ENCODE peak calls at places on chromosomes 2 and 18, in five cellular contexts. One of them, this sample, is unnamed.

GRCh38 chr2:40653829-40654228 is 201.9 kb upstream of the SLC8A1 start:
- DNase-seq in HCT116: no peak
- DNase-seq in HepG2: no peak
- DNase-seq in K562: no peak
- DNase-seq in GM12878: no peak
- DNase-seq in this sample: no peak

GRCh38 chr2:28956415-28956826 is 24.7 kb upstream of the TOGARAM2 start:
- DNase-seq in HepG2: peak
- DNase-seq in HCT116: peak
- DNase-seq in GM12878: no peak
- DNase-seq in K562: peak
- DNase-seq in this sample: peak

GRCh38 chr2:29113027-29113686 is 2.1 kb upstream of the CLIP4 start:
- DNase-seq in K562: no peak
- DNase-seq in GM12878: no peak
- DNase-seq in HCT116: peak
- DNase-seq in HepG2: peak
- DNase-seq in this sample: no peak

GRCh38 chr2:20622296-20622686 is 28.6 kb downstream of the HS1BP3 start:
- DNase-seq in HCT116: no peak
- DNase-seq in K562: no peak
- DNase-seq in HepG2: no peak
- DNase-seq in GM12878: no peak
- DNase-seq in this sample: no peak

GRCh38 chr2:136065384-136065783 is 52.6 kb downstream of the CXCR4 start:
- DNase-seq in GM12878: no peak
- DNase-seq in HCT116: no peak
- DNase-seq in K562: no peak
- DNase-seq in HepG2: peak
- DNase-seq in this sample: no peak

GRCh38 chr2:77005522-77005921 is 516.7 kb downstream of the LRRTM4 start:
- DNase-seq in HCT116: no peak
- DNase-seq in HepG2: no peak
- DNase-seq in GM12878: no peak
- DNase-seq in K562: no peak
- DNase-seq in this sample: no peak

GRCh38 chr18:79584491-79585394 is 94.9 kb upstream of the CTDP1 start:
- DNase-seq in HCT116: no peak
- DNase-seq in HepG2: no peak
- DNase-seq in K562: no peak
- DNase-seq in GM12878: no peak
- DNase-seq in this sample: no peak

GRCh38 chr18:58882681-58883080 is 18.0 kb downstream of the ZNF532 start:
- DNase-seq in HepG2: no peak
- DNase-seq in GM12878: no peak
- DNase-seq in K562: no peak
- DNase-seq in HCT116: no peak
- DNase-seq in this sample: no peak

GRCh38 chr2:236395067-236395466 is 130.9 kb upstream of the ASB18 start:
- DNase-seq in GM12878: no peak
- DNase-seq in K562: no peak
- DNase-seq in HCT116: no peak
- DNase-seq in HepG2: no peak
- DNase-seq in this sample: no peak

GRCh38 chr2:231398585-231398984 is 3.1 kb downstream of the B3GNT7 start:
- DNase-seq in HCT116: no peak
- DNase-seq in HepG2: no peak
- DNase-seq in K562: no peak
- DNase-seq in GM12878: no peak
- DNase-seq in this sample: no peak

GRCh38 chr2:98634406-98635092 is 26.2 kb downstream of the UNC50 start:
- DNase-seq in HCT116: peak
- DNase-seq in GM12878: no peak
- DNase-seq in K562: peak
- DNase-seq in HepG2: peak
- DNase-seq in this sample: peak

GRCh38 chr18:70005580-70005979 is 57.9 kb upstream of the CD226 start:
- DNase-seq in GM12878: no peak
- DNase-seq in HCT116: no peak
- DNase-seq in K562: no peak
- DNase-seq in HepG2: peak
- DNase-seq in this sample: no peak

GRCh38 chr18:24214913-24215312 is 76.1 kb downstream of the CABYR start:
- DNase-seq in K562: no peak
- DNase-seq in HCT116: no peak
- DNase-seq in HepG2: no peak
- DNase-seq in GM12878: no peak
- DNase-seq in this sample: no peak

GRCh38 chr2:229342376-229342775 is 71.3 kb upstream of the PID1 start:
- DNase-seq in GM12878: no peak
- DNase-seq in HCT116: peak
- DNase-seq in K562: peak
- DNase-seq in HepG2: peak
- DNase-seq in this sample: peak

GRCh38 chr2:96143231-96143847 is 1.9 kb downstream of the DUSP2 start:
- DNase-seq in HCT116: no peak
- DNase-seq in GM12878: no peak
- DNase-seq in K562: no peak
- DNase-seq in HepG2: no peak
- DNase-seq in this sample: no peak

GRCh38 chr2:241560883-241561474 is 2.4 kb downstream of the BOK start:
- DNase-seq in K562: no peak
- DNase-seq in HCT116: no peak
- DNase-seq in GM12878: no peak
- DNase-seq in HepG2: no peak
- DNase-seq in this sample: no peak

GRCh38 chr2:218375212-218375611 is 6.9 kb upstream of the SLC11A1 start:
- DNase-seq in K562: no peak
- DNase-seq in HepG2: no peak
- DNase-seq in GM12878: no peak
- DNase-seq in HCT116: no peak
- DNase-seq in this sample: no peak

GRCh38 chr2:12167525-12168317 is 421.3 kb downstream of the LPIN1 start:
- DNase-seq in HCT116: no peak
- DNase-seq in HepG2: peak
- DNase-seq in K562: no peak
- DNase-seq in GM12878: no peak
- DNase-seq in this sample: no peak

GRCh38 chr2:149586898-149587219 is 716 bp downstream of the MMADHC start:
- DNase-seq in K562: no peak
- DNase-seq in HCT116: no peak
- DNase-seq in HepG2: no peak
- DNase-seq in GM12878: no peak
- DNase-seq in this sample: no peak

GRCh38 chr18:13720123-13720522 is 6.2 kb downstream of the FAM210A start:
- DNase-seq in HCT116: no peak
- DNase-seq in K562: no peak
- DNase-seq in GM12878: no peak
- DNase-seq in HepG2: no peak
- DNase-seq in this sample: no peak

GRCh38 chr2:9251154-9252001 is 44.8 kb downstream of the ASAP2 start:
- DNase-seq in K562: no peak
- DNase-seq in HCT116: no peak
- DNase-seq in HepG2: no peak
- DNase-seq in GM12878: no peak
- DNase-seq in this sample: no peak

GRCh38 chr2:237686659-237687136 is 59.3 kb downstream of the LRRFIP1 start:
- DNase-seq in GM12878: no peak
- DNase-seq in HepG2: peak
- DNase-seq in K562: no peak
- DNase-seq in HCT116: no peak
- DNase-seq in this sample: no peak

GRCh38 chr2:1937480-1937879 is 193.2 kb upstream of the PXDN start:
- DNase-seq in K562: no peak
- DNase-seq in HepG2: no peak
- DNase-seq in HCT116: no peak
- DNase-seq in GM12878: no peak
- DNase-seq in this sample: no peak

GRCh38 chr2:99380376-99381010 is 43.3 kb downstream of the EIF5B start:
- DNase-seq in HCT116: no peak
- DNase-seq in HepG2: no peak
- DNase-seq in GM12878: no peak
- DNase-seq in K562: no peak
- DNase-seq in this sample: no peak

GRCh38 chr2:219485201-219485580 is 13.5 kb upstream of the GMPPA start:
- DNase-seq in K562: no peak
- DNase-seq in HCT116: no peak
- DNase-seq in GM12878: no peak
- DNase-seq in HepG2: no peak
- DNase-seq in this sample: no peak

GRCh38 chr2:232890896-232891601 is 21.0 kb downstream of the SNORC start:
- DNase-seq in HepG2: no peak
- DNase-seq in K562: peak
- DNase-seq in GM12878: no peak
- DNase-seq in HCT116: peak
- DNase-seq in this sample: no peak

GRCh38 chr2:152861349-152861942 is 143.0 kb downstream of the ARL6IP6 start:
- DNase-seq in GM12878: no peak
- DNase-seq in HepG2: peak
- DNase-seq in HCT116: peak
- DNase-seq in K562: peak
- DNase-seq in this sample: peak

GRCh38 chr18:59881728-59882685 is 17.8 kb upstream of the PMAIP1 start:
- DNase-seq in HCT116: no peak
- DNase-seq in HepG2: peak
- DNase-seq in GM12878: no peak
- DNase-seq in K562: no peak
- DNase-seq in this sample: no peak

GRCh38 chr2:134975281-134976009 is 56.8 kb downstream of the CCNT2 start:
- DNase-seq in K562: no peak
- DNase-seq in GM12878: no peak
- DNase-seq in HepG2: no peak
- DNase-seq in HCT116: no peak
- DNase-seq in this sample: no peak

GRCh38 chr18:4813708-4814107 is 358.6 kb upstream of the DLGAP1 start:
- DNase-seq in HCT116: no peak
- DNase-seq in HepG2: no peak
- DNase-seq in GM12878: no peak
- DNase-seq in K562: no peak
- DNase-seq in this sample: no peak

GRCh38 chr2:44246436-44246835 is 28.8 kb upstream of the SLC3A1 start:
- DNase-seq in K562: no peak
- DNase-seq in HCT116: no peak
- DNase-seq in GM12878: no peak
- DNase-seq in HepG2: no peak
- DNase-seq in this sample: no peak

DNA sequence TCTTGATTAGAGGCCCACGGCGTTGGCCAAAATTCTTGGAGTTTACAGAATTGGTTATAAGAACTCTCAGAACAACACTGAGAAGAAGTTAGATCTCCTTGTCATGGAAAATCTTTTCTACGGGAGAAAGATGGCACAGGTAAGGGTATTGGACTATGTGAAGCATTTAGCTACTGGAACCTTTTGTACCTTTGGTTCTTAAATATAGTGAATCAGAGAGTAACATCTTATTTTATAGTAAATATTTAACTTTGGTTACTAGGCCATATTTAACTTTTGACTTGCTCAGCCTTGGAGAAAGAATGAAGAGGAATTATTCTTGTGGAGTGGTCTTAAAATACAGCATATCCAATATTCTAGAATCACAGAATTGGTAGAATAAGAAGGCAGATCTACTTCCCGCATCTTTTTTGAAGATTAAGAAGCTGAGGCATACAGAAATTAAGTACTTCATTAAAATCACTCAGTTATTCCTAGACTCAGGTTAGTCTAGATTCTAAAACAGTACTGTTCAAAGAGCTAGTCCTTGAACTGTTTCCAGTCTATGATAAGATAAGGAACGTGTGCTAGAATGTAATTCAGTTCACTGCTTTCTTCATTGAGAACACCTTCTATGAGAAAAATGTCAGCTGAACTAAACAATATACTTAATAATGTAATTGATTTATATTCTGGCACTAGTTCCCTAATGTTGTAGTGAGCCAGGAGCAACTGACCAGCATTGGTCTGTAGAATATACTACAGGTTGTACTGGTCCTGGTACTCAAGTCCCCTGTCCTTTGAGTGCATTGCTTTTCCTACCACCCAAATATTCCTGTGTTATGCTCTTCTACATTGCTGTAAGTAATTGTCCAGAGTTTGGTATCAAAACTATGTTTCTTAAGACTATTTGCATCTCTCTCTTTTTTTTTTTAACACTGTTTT is 53.7 kb upstream of the PTH2R start:
- DNase-seq in K562: no peak
- DNase-seq in HCT116: no peak
- DNase-seq in GM12878: no peak
- DNase-seq in HepG2: no peak
- DNase-seq in this sample: no peak
- TF ChIP-seq ZNF274 in K562: no peak
- TF ChIP-seq ZNF274 in HCT116: no peak
- TF ChIP-seq ZNF274 in GM12878: no peak
- TF ChIP-seq ZNF274 in HepG2: no peak
- TF ChIP-seq ZNF274 in this sample: no peak

GRCh38 chr2:3651686-3652516 is 6.1 kb upstream of the ALLC start:
- DNase-seq in HCT116: no peak
- DNase-seq in GM12878: peak
- DNase-seq in K562: no peak
- DNase-seq in HepG2: peak
- DNase-seq in this sample: peak
- TF ChIP-seq ZNF274 in HCT116: no peak
- TF ChIP-seq ZNF274 in GM12878: no peak
- TF ChIP-seq ZNF274 in K562: no peak
- TF ChIP-seq ZNF274 in HepG2: peak
- TF ChIP-seq ZNF274 in this sample: no peak

GRCh38 chr2:173374634-173375033 is 20.0 kb downstream of the CDCA7 start:
- DNase-seq in HCT116: no peak
- DNase-seq in K562: no peak
- DNase-seq in HepG2: no peak
- DNase-seq in GM12878: no peak
- DNase-seq in this sample: no peak

GRCh38 chr2:173371023-173371422 is 16.4 kb downstream of the CDCA7 start:
- DNase-seq in K562: no peak
- DNase-seq in GM12878: no peak
- DNase-seq in HCT116: no peak
- DNase-seq in HepG2: no peak
- DNase-seq in this sample: no peak

GRCh38 chr2:173370198-173370597 is 15.5 kb downstream of the CDCA7 start:
- DNase-seq in K562: no peak
- DNase-seq in HCT116: no peak
- DNase-seq in GM12878: no peak
- DNase-seq in HepG2: no peak
- DNase-seq in this sample: no peak

DNA sequence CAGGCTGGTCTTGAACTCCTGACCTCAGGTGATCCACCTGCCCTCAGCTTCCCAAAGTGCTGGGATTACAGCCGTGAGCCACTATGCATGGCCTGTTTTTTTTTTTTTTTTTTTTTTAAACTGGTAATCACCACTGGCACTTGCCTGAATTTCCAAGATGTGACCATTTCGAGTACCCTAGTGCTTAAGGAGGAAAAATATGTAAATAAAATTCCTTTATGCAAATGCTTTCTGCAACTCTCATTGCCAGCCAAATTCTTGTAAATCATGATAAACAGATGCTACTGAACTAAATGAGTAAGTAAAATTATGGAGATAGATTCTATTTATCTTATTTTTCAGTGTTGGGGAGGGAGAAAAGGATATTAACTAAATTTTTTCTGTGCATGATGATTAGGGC is 18.6 kb downstream of the CDCA7 start:
- DNase-seq in HCT116: no peak
- DNase-seq in K562: no peak
- DNase-seq in GM12878: no peak
- DNase-seq in HepG2: no peak
- DNase-seq in this sample: no peak
- TF ChIP-seq ZNF274 in HCT116: no peak
- TF ChIP-seq ZNF274 in K562: no peak
- TF ChIP-seq ZNF274 in GM12878: no peak
- TF ChIP-seq ZNF274 in HepG2: no peak
- TF ChIP-seq ZNF274 in this sample: no peak

GRCh38 chr18:47720741-47721140 is 209.7 kb downstream of the SMAD2 start:
- DNase-seq in HCT116: no peak
- DNase-seq in GM12878: no peak
- DNase-seq in HepG2: no peak
- DNase-seq in K562: no peak
- DNase-seq in this sample: no peak
- TF ChIP-seq ZNF274 in HCT116: no peak
- TF ChIP-seq ZNF274 in GM12878: no peak
- TF ChIP-seq ZNF274 in HepG2: no peak
- TF ChIP-seq ZNF274 in K562: no peak
- TF ChIP-seq ZNF274 in this sample: no peak